ENCODE peak calls at places on chromosomes 6 and 20, in ten cellular contexts. One of them, this sample, is unnamed.

GRCh38 chr20:25286917-25287316 is 39.0 kb downstream of the PYGB start:
- DNase-seq in PC-9: peak
- DNase-seq in H7: no peak
- DNase-seq in fibroblast of mammary gland: no peak
- DNase-seq in tibial artery: peak
- DNase-seq in cardiac muscle cell: no peak
- DNase-seq in A549: no peak
- DNase-seq in CD4-positive, CD25-positive, alpha-beta regulatory T cell: no peak
- DNase-seq in CD8-positive, alpha-beta memory T cell: no peak
- DNase-seq in IMR-90: no peak
- DNase-seq in this sample: no peak

GRCh38 chr20:36700438-36700837 is 45.5 kb downstream of the NDRG3 start:
- DNase-seq in PC-9: no peak
- DNase-seq in H7: peak
- DNase-seq in fibroblast of mammary gland: no peak
- DNase-seq in tibial artery: no peak
- DNase-seq in cardiac muscle cell: no peak
- DNase-seq in A549: no peak
- DNase-seq in CD4-positive, CD25-positive, alpha-beta regulatory T cell: no peak
- DNase-seq in CD8-positive, alpha-beta memory T cell: no peak
- DNase-seq in IMR-90: no peak
- DNase-seq in this sample: no peak

GRCh38 chr6:22882581-22882980 is 313.2 kb downstream of the HDGFL1 start:
- DNase-seq in PC-9: no peak
- DNase-seq in H7: no peak
- DNase-seq in fibroblast of mammary gland: peak
- DNase-seq in tibial artery: no peak
- DNase-seq in cardiac muscle cell: no peak
- DNase-seq in A549: no peak
- DNase-seq in CD4-positive, CD25-positive, alpha-beta regulatory T cell: no peak
- DNase-seq in CD8-positive, alpha-beta memory T cell: no peak
- DNase-seq in IMR-90: no peak
- DNase-seq in this sample: peak

GRCh38 chr6:89385156-89385667 is 26.9 kb downstream of the RRAGD start:
- DNase-seq in PC-9: peak
- DNase-seq in H7: no peak
- DNase-seq in fibroblast of mammary gland: peak
- DNase-seq in tibial artery: no peak
- DNase-seq in cardiac muscle cell: peak
- DNase-seq in A549: peak
- DNase-seq in CD4-positive, CD25-positive, alpha-beta regulatory T cell: no peak
- DNase-seq in CD8-positive, alpha-beta memory T cell: no peak
- DNase-seq in IMR-90: no peak
- DNase-seq in this sample: peak

GRCh38 chr20:37598611-37599342 is 71.1 kb upstream of the BLCAP start:
- DNase-seq in PC-9: no peak
- DNase-seq in H7: no peak
- DNase-seq in fibroblast of mammary gland: no peak
- DNase-seq in tibial artery: no peak
- DNase-seq in cardiac muscle cell: no peak
- DNase-seq in A549: no peak
- DNase-seq in CD4-positive, CD25-positive, alpha-beta regulatory T cell: no peak
- DNase-seq in CD8-positive, alpha-beta memory T cell: no peak
- DNase-seq in IMR-90: no peak
- DNase-seq in this sample: no peak

GRCh38 chr6:100463685-100464161 is 998 bp downstream of the SIM1 start:
- DNase-seq in PC-9: no peak
- DNase-seq in H7: peak
- DNase-seq in fibroblast of mammary gland: no peak
- DNase-seq in tibial artery: no peak
- DNase-seq in cardiac muscle cell: no peak
- DNase-seq in A549: no peak
- DNase-seq in CD4-positive, CD25-positive, alpha-beta regulatory T cell: no peak
- DNase-seq in CD8-positive, alpha-beta memory T cell: no peak
- DNase-seq in IMR-90: no peak
- DNase-seq in this sample: no peak

GRCh38 chr20:41894255-41894963 is 276.2 kb upstream of the CHD6 start:
- DNase-seq in PC-9: no peak
- DNase-seq in H7: no peak
- DNase-seq in fibroblast of mammary gland: no peak
- DNase-seq in tibial artery: no peak
- DNase-seq in cardiac muscle cell: no peak
- DNase-seq in A549: no peak
- DNase-seq in CD4-positive, CD25-positive, alpha-beta regulatory T cell: no peak
- DNase-seq in CD8-positive, alpha-beta memory T cell: no peak
- DNase-seq in IMR-90: no peak
- DNase-seq in this sample: no peak

GRCh38 chr6:77030929-77031674 is 432.2 kb downstream of the HTR1B start:
- DNase-seq in PC-9: no peak
- DNase-seq in H7: no peak
- DNase-seq in fibroblast of mammary gland: peak
- DNase-seq in tibial artery: no peak
- DNase-seq in cardiac muscle cell: peak
- DNase-seq in A549: no peak
- DNase-seq in CD4-positive, CD25-positive, alpha-beta regulatory T cell: no peak
- DNase-seq in CD8-positive, alpha-beta memory T cell: no peak
- DNase-seq in IMR-90: no peak
- DNase-seq in this sample: peak

GRCh38 chr6:162854734-162855191 is 127.0 kb downstream of the PACRG start:
- DNase-seq in PC-9: no peak
- DNase-seq in H7: no peak
- DNase-seq in fibroblast of mammary gland: no peak
- DNase-seq in tibial artery: no peak
- DNase-seq in cardiac muscle cell: no peak
- DNase-seq in A549: no peak
- DNase-seq in CD4-positive, CD25-positive, alpha-beta regulatory T cell: no peak
- DNase-seq in CD8-positive, alpha-beta memory T cell: no peak
- DNase-seq in IMR-90: no peak
- DNase-seq in this sample: peak

GRCh38 chr6:136031982-136032381 is 180.5 kb downstream of the PDE7B start:
- DNase-seq in PC-9: no peak
- DNase-seq in H7: no peak
- DNase-seq in fibroblast of mammary gland: peak
- DNase-seq in tibial artery: no peak
- DNase-seq in cardiac muscle cell: peak
- DNase-seq in A549: peak
- DNase-seq in CD4-positive, CD25-positive, alpha-beta regulatory T cell: no peak
- DNase-seq in CD8-positive, alpha-beta memory T cell: no peak
- DNase-seq in IMR-90: peak
- DNase-seq in this sample: peak

GRCh38 chr6:69835414-69836179 is 30.8 kb upstream of the COL19A1 start:
- DNase-seq in PC-9: peak
- DNase-seq in H7: peak
- DNase-seq in fibroblast of mammary gland: peak
- DNase-seq in tibial artery: no peak
- DNase-seq in cardiac muscle cell: peak
- DNase-seq in A549: peak
- DNase-seq in CD4-positive, CD25-positive, alpha-beta regulatory T cell: no peak
- DNase-seq in CD8-positive, alpha-beta memory T cell: peak
- DNase-seq in IMR-90: peak
- DNase-seq in this sample: peak

GRCh38 chr6:124962617-124963415 is 579 bp downstream of the RNF217 start:
- DNase-seq in PC-9: no peak
- DNase-seq in H7: peak
- DNase-seq in fibroblast of mammary gland: no peak
- DNase-seq in tibial artery: peak
- DNase-seq in cardiac muscle cell: peak
- DNase-seq in A549: peak
- DNase-seq in CD4-positive, CD25-positive, alpha-beta regulatory T cell: no peak
- DNase-seq in CD8-positive, alpha-beta memory T cell: no peak
- DNase-seq in IMR-90: peak
- DNase-seq in this sample: peak

GRCh38 chr20:22465622-22466446 is 118.5 kb downstream of the FOXA2 start:
- DNase-seq in PC-9: peak
- DNase-seq in H7: no peak
- DNase-seq in fibroblast of mammary gland: no peak
- DNase-seq in tibial artery: no peak
- DNase-seq in cardiac muscle cell: no peak
- DNase-seq in A549: no peak
- DNase-seq in CD4-positive, CD25-positive, alpha-beta regulatory T cell: no peak
- DNase-seq in CD8-positive, alpha-beta memory T cell: no peak
- DNase-seq in IMR-90: no peak
- DNase-seq in this sample: no peak

GRCh38 chr6:117145940-117146339 is 119.4 kb upstream of the VGLL2 start:
- DNase-seq in PC-9: no peak
- DNase-seq in H7: no peak
- DNase-seq in fibroblast of mammary gland: no peak
- DNase-seq in tibial artery: no peak
- DNase-seq in cardiac muscle cell: no peak
- DNase-seq in A549: no peak
- DNase-seq in CD4-positive, CD25-positive, alpha-beta regulatory T cell: no peak
- DNase-seq in CD8-positive, alpha-beta memory T cell: no peak
- DNase-seq in IMR-90: no peak
- DNase-seq in this sample: no peak

GRCh38 chr6:79614326-79615285 is 16.5 kb upstream of the SH3BGRL2 start:
- DNase-seq in PC-9: no peak
- DNase-seq in H7: no peak
- DNase-seq in fibroblast of mammary gland: no peak
- DNase-seq in tibial artery: no peak
- DNase-seq in cardiac muscle cell: no peak
- DNase-seq in A549: no peak
- DNase-seq in CD4-positive, CD25-positive, alpha-beta regulatory T cell: no peak
- DNase-seq in CD8-positive, alpha-beta memory T cell: no peak
- DNase-seq in IMR-90: no peak
- DNase-seq in this sample: no peak

DNA sequence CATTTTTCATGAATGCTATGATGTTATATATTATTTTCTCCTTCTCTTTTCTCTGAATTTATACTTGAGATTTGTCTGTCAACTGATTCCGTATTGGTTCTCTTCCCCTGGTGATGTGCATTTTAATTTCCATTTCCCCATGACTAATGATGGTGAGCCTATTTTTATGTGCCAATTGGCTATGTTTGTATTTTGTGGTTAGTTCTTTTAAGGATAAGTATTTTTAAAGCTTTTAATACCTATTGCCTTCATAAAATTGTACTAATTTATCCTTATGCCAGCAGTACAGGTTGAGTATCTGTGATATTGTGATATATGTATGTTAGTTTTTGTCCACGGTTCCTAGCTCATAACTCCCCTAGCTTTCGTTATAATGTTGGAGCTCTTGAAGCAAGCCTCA is 2.8 kb downstream of the POLH start:
- DNase-seq in PC-9: no peak
- DNase-seq in H7: no peak
- DNase-seq in fibroblast of mammary gland: peak
- DNase-seq in tibial artery: no peak
- DNase-seq in cardiac muscle cell: no peak
- DNase-seq in A549: no peak
- DNase-seq in CD4-positive, CD25-positive, alpha-beta regulatory T cell: no peak
- DNase-seq in CD8-positive, alpha-beta memory T cell: no peak
- DNase-seq in IMR-90: peak
- DNase-seq in this sample: no peak
- H3K4me3 ChIP-seq in PC-9: no peak
- H3K4me3 ChIP-seq in H7: no peak
- H3K4me3 ChIP-seq in fibroblast of mammary gland: no peak
- H3K4me3 ChIP-seq in tibial artery: no peak
- H3K4me3 ChIP-seq in cardiac muscle cell: no peak
- H3K4me3 ChIP-seq in A549: no peak
- H3K4me3 ChIP-seq in CD4-positive, CD25-positive, alpha-beta regulatory T cell: peak
- H3K4me3 ChIP-seq in CD8-positive, alpha-beta memory T cell: no peak
- H3K4me3 ChIP-seq in IMR-90: no peak
- H3K4me3 ChIP-seq in this sample: no peak

GRCh38 chr6:14091329-14091978 is 26.1 kb upstream of the CD83 start:
- DNase-seq in PC-9: no peak
- DNase-seq in H7: no peak
- DNase-seq in fibroblast of mammary gland: no peak
- DNase-seq in tibial artery: no peak
- DNase-seq in cardiac muscle cell: no peak
- DNase-seq in A549: no peak
- DNase-seq in CD4-positive, CD25-positive, alpha-beta regulatory T cell: no peak
- DNase-seq in CD8-positive, alpha-beta memory T cell: no peak
- DNase-seq in IMR-90: no peak
- DNase-seq in this sample: no peak
- H3K4me3 ChIP-seq in PC-9: no peak
- H3K4me3 ChIP-seq in H7: no peak
- H3K4me3 ChIP-seq in fibroblast of mammary gland: no peak
- H3K4me3 ChIP-seq in tibial artery: no peak
- H3K4me3 ChIP-seq in cardiac muscle cell: no peak
- H3K4me3 ChIP-seq in A549: no peak
- H3K4me3 ChIP-seq in CD4-positive, CD25-positive, alpha-beta regulatory T cell: no peak
- H3K4me3 ChIP-seq in CD8-positive, alpha-beta memory T cell: no peak
- H3K4me3 ChIP-seq in IMR-90: no peak
- H3K4me3 ChIP-seq in this sample: no peak

GRCh38 chr20:10453241-10453640 is 18.1 kb downstream of the SLX4IP start:
- DNase-seq in PC-9: no peak
- DNase-seq in H7: no peak
- DNase-seq in fibroblast of mammary gland: no peak
- DNase-seq in tibial artery: no peak
- DNase-seq in cardiac muscle cell: no peak
- DNase-seq in A549: no peak
- DNase-seq in CD4-positive, CD25-positive, alpha-beta regulatory T cell: no peak
- DNase-seq in CD8-positive, alpha-beta memory T cell: peak
- DNase-seq in IMR-90: no peak
- DNase-seq in this sample: no peak
- H3K4me3 ChIP-seq in PC-9: no peak
- H3K4me3 ChIP-seq in H7: no peak
- H3K4me3 ChIP-seq in fibroblast of mammary gland: no peak
- H3K4me3 ChIP-seq in tibial artery: no peak
- H3K4me3 ChIP-seq in cardiac muscle cell: no peak
- H3K4me3 ChIP-seq in A549: no peak
- H3K4me3 ChIP-seq in CD4-positive, CD25-positive, alpha-beta regulatory T cell: peak
- H3K4me3 ChIP-seq in CD8-positive, alpha-beta memory T cell: no peak
- H3K4me3 ChIP-seq in IMR-90: no peak
- H3K4me3 ChIP-seq in this sample: no peak

GRCh38 chr20:31879143-31879987 is 8.9 kb downstream of the TTLL9 start:
- DNase-seq in PC-9: peak
- DNase-seq in H7: peak
- DNase-seq in fibroblast of mammary gland: peak
- DNase-seq in tibial artery: peak
- DNase-seq in cardiac muscle cell: peak
- DNase-seq in A549: peak
- DNase-seq in CD4-positive, CD25-positive, alpha-beta regulatory T cell: peak
- DNase-seq in CD8-positive, alpha-beta memory T cell: peak
- DNase-seq in IMR-90: peak
- DNase-seq in this sample: peak

GRCh38 chr20:31881945-31882344 is 11.5 kb downstream of the TTLL9 start:
- DNase-seq in PC-9: no peak
- DNase-seq in H7: no peak
- DNase-seq in fibroblast of mammary gland: no peak
- DNase-seq in tibial artery: no peak
- DNase-seq in cardiac muscle cell: no peak
- DNase-seq in A549: no peak
- DNase-seq in CD4-positive, CD25-positive, alpha-beta regulatory T cell: no peak
- DNase-seq in CD8-positive, alpha-beta memory T cell: no peak
- DNase-seq in IMR-90: no peak
- DNase-seq in this sample: no peak

GRCh38 chr20:31872406-31872805 is 2.0 kb downstream of the TTLL9 start:
- DNase-seq in PC-9: no peak
- DNase-seq in H7: no peak
- DNase-seq in fibroblast of mammary gland: no peak
- DNase-seq in tibial artery: no peak
- DNase-seq in cardiac muscle cell: no peak
- DNase-seq in A549: no peak
- DNase-seq in CD4-positive, CD25-positive, alpha-beta regulatory T cell: no peak
- DNase-seq in CD8-positive, alpha-beta memory T cell: no peak
- DNase-seq in IMR-90: no peak
- DNase-seq in this sample: no peak

DNA sequence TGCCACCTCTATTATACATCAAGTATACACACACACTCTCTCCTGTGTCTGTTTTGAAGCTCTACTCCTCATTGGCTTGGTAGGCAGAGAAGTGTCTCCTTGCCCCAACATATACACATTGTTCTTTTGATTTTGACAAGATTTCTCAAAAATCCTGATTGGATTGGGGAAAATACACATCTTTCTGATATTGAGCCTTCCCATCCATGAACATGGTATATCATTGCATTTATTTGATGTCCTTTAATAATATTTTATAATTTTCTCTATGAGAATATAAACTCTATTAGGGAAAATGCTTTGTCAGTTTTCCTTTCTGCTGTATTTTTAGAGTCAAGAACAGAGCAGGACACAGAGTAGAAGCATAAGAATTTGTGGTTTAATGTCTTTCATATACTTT is 7.2 kb downstream of the TTLL9 start:
- DNase-seq in PC-9: no peak
- DNase-seq in H7: no peak
- DNase-seq in fibroblast of mammary gland: no peak
- DNase-seq in tibial artery: no peak
- DNase-seq in cardiac muscle cell: no peak
- DNase-seq in A549: no peak
- DNase-seq in CD4-positive, CD25-positive, alpha-beta regulatory T cell: no peak
- DNase-seq in CD8-positive, alpha-beta memory T cell: no peak
- DNase-seq in IMR-90: no peak
- DNase-seq in this sample: no peak
- H3K4me3 ChIP-seq in PC-9: no peak
- H3K4me3 ChIP-seq in H7: no peak
- H3K4me3 ChIP-seq in fibroblast of mammary gland: no peak
- H3K4me3 ChIP-seq in tibial artery: no peak
- H3K4me3 ChIP-seq in cardiac muscle cell: no peak
- H3K4me3 ChIP-seq in A549: no peak
- H3K4me3 ChIP-seq in CD4-positive, CD25-positive, alpha-beta regulatory T cell: no peak
- H3K4me3 ChIP-seq in CD8-positive, alpha-beta memory T cell: no peak
- H3K4me3 ChIP-seq in IMR-90: no peak
- H3K4me3 ChIP-seq in this sample: no peak